ENCODE peak calls at places on chromosome 20, in five cellular contexts. O, Y, B, W and Z are unnamed samples.
A peak's percentile ranks its signal among the peaks of the same experiment; 100 is the strongest.

GRCh38 chr20:34560614-34561013 is 2.1 kb downstream of the MAP1LC3A start:
- DNase-seq in O (no peak), Y (no peak), B (no peak), W (no peak), Z (no peak)

GRCh38 chr20:8255945-8256632 is 124.0 kb downstream of the PLCB1 start:
- DNase-seq in O (no peak), Y (no peak), B (no peak), W (peak; percentile 44), Z (no peak)

GRCh38 chr20:60306516-60306915 is 348.3 kb downstream of the CDH26 start:
- DNase-seq in O (no peak), Y (no peak), B (no peak), W (no peak), Z (no peak)

GRCh38 chr20:60050193-60050960 is 92.2 kb downstream of the CDH26 start:
- DNase-seq in O (peak; percentile 80), Y (no peak), B (no peak), W (no peak), Z (no peak)

GRCh38 chr20:53547664-53548239 is 45.9 kb downstream of the ZNF217 start:
- DNase-seq in O (peak; percentile 92), Y (peak; percentile 35), B (peak; percentile 58), W (no peak), Z (peak; percentile 66)

GRCh38 chr20:1757072-1757471 is 99.5 kb upstream of the SIRPG start:
- DNase-seq in O (no peak), Y (no peak), B (no peak), W (no peak), Z (no peak)

GRCh38 chr20:51021067-51022025 is 1.6 kb downstream of the KCNG1 start:
- DNase-seq in O (no peak), Y (no peak), B (no peak), W (no peak), Z (no peak)

GRCh38 chr20:63968928-63969760 is 586 bp downstream of the ZNF512B start:
- DNase-seq in O (no peak), Y (peak; percentile 37), B (peak; percentile 46), W (no peak), Z (no peak)

GRCh38 chr20:17928633-17929311 is 39.8 kb downstream of the SNX5 start:
- DNase-seq in O (no peak), Y (no peak), B (no peak), W (peak; percentile 62), Z (no peak)

GRCh38 chr20:48208176-48208575 is 422.9 kb upstream of the SULF2 start:
- DNase-seq in O (no peak), Y (no peak), B (no peak), W (no peak), Z (no peak)
- TF ChIP-seq CTCF in O (no peak), Y (no peak), B (no peak), W (no peak), Z (no peak)

DNA sequence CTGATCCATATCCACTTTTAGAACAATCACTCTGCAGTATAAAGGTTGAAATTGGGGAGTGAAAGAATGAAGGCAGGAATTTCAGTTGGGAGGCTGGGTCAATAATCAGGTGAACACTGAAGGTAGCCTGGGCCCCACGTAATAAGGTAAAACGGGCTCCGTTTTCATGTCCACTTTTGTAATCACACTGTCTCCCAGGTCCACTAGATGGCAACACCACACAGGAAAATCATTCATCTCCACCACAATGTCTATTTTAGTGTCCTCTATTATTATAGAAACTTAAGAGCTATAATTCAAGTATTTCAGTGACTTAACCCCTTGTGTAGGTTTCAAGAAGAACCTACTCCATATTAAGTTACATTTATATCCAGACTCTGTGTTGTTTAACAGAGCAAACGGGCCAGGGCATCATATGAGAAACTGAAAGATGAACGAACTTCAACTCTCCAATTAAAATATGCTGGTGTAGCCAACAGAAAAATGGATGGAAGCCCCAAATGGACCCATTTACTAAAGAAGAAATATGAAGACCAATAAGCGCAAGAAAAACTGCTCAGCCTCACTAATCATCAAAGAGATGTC is 45.9 kb upstream of the MC3R start:
- DNase-seq in O (peak; percentile 76), Y (no peak), B (peak; percentile 21), W (no peak), Z (no peak)
- TF ChIP-seq CTCF in O (peak; percentile 93), Y (peak; percentile 15), B (peak; percentile 15), W (peak; percentile 30), Z (peak; percentile 27)

GRCh38 chr20:19817017-19817416 is 59.0 kb downstream of the RIN2 start:
- DNase-seq in O (peak; percentile 79), Y (no peak), B (peak; percentile 39), W (no peak), Z (no peak)
- TF ChIP-seq CTCF in O (no peak), Y (no peak), B (no peak), W (no peak), Z (no peak)

GRCh38 chr20:62652051-62652893 is 10.0 kb downstream of the SLCO4A1 start:
- DNase-seq in O (peak; percentile 99), Y (peak; percentile 93), B (peak; percentile 93), W (peak; percentile 93), Z (peak; percentile 92)
- TF ChIP-seq CTCF in O (no peak), Y (peak; percentile 23), B (no peak), W (peak; percentile 20), Z (no peak)

GRCh38 chr20:43584448-43585138 is 6.1 kb upstream of the IFT52 start:
- DNase-seq in O (no peak), Y (no peak), B (no peak), W (no peak), Z (no peak)

GRCh38 chr20:43586641-43587040 is 4.1 kb upstream of the IFT52 start:
- DNase-seq in O (no peak), Y (no peak), B (no peak), W (no peak), Z (no peak)

GRCh38 chr20:43590392-43591303 is at the start of gene IFT52:
- DNase-seq in O (peak; percentile 98), Y (peak; percentile 91), B (peak; percentile 96), W (peak; percentile 96), Z (peak; percentile 96)

DNA sequence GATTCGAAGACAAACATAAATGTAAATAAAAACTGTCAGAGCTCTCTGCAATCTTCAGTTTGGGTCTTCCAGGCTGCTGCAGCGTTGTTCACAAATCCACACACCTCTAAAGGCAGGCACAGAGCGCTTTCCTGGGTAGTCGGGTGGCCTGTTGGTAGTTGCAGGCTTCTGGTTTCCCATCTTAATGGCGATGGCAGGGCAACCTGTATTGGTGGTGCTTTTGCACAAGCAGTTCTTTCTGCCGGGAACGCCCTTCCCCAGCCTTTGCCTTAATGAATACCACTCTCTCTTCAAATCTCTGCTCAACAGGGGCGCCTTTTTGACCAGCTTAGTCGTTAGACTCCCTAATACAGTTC is 723 bp upstream of the IFT52 start:
- DNase-seq in O (no peak), Y (peak; percentile 16), B (no peak), W (no peak), Z (peak; percentile 45)
- TF ChIP-seq CTCF in O (no peak), Y (no peak), B (no peak), W (peak; percentile 3), Z (no peak)

DNA sequence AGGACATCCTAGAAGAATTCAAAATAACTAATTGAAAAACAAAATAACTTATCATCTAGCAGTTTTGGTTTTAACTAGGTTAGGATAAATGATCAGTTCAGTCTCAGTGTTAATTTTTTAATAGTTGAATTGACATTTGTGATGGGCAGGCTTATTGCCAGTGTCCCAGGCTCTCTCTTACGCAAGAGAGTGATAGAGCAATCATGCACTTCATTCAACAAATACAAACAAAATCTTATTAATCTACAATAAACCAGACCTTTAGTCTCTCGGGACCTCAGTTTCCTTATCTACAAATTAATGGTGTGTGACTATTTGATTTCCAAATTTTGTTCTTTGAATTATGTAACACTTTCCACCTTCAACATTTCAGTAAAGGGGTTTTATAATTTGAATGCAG is 385.9 kb upstream of the JAG1 start:
- DNase-seq in O (no peak), Y (no peak), B (no peak), W (no peak), Z (no peak)
- TF ChIP-seq CTCF in O (no peak), Y (no peak), B (no peak), W (no peak), Z (no peak)

DNA sequence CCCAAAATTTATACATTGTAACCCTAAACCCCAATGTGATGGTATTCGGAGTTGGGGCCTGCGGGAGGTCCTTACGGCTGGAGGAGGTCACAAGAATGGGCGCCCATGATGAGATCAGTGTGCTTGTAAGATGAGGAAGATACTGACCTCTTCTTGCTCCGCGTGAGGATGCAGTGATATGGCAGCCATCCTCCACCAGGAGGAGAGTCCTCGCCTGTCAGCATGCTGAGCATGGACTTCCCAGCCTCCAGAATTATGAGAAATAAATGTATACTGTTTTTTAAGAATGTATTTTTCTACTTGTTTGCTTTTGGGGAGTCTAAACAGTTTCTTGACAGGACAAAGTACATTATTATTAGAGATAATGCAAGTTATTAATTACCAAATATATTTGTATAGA is 8.7 kb upstream of the SYNDIG1 start:
- DNase-seq in O (no peak), Y (no peak), B (no peak), W (no peak), Z (no peak)
- TF ChIP-seq CTCF in O (no peak), Y (no peak), B (no peak), W (no peak), Z (no peak)

DNA sequence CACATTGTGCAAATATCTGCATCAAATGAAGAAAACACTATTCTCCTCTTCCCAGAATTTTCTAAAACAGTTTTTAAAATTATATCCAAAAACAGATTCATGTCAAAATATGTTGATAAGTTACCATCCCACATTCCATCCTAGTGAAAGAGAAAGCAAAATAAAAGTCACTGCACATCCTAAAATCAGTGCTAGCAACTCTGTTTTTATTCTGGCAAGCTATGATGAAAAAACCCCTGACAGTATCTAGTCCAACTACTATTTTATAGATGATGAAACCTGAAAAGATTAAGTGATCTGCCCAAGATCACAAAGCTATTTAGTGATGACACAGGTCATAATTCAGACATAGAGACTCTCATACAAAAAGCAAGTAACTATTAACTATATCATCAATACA is 190.3 kb upstream of the SHLD1 start:
- DNase-seq in O (no peak), Y (no peak), B (no peak), W (no peak), Z (no peak)
- TF ChIP-seq CTCF in O (no peak), Y (no peak), B (no peak), W (no peak), Z (no peak)

DNA sequence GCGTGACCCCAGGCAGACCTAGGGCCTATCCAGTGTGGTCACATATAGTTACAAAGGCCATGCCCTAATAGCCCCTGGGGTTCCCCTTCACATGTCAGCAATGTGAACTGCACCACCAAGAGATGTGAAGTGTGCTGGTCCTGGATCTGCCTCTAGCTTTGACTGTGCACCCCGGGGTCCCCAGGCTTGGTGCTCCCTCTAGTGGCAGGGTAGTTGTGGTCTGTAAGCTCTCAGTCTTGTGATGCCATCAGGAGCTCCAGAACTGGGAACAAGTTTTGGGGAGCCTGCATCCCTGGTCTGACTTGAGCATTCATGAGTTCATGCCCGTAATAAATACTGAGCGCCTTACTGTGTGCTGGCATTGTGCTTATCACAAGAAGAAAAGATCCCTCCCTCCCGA is 143.4 kb downstream of the DHX35 start:
- DNase-seq in O (no peak), Y (no peak), B (no peak), W (no peak), Z (no peak)
- TF ChIP-seq CTCF in O (no peak), Y (no peak), B (no peak), W (no peak), Z (no peak)